ENCODE peak calls at places on chromosomes 2 and 18, in ten cellular contexts. K is cardiac muscle cell, T is GM06990, X is heart left ventricle, U is fibroblast of pulmonary artery, H is astrocyte of the cerebellum, C is brain microvascular endothelial cell, D is pancreas, Z is thoracic aorta, M is suprapubic skin. Y is an unnamed sample.

GRCh38 chr2:238473014-238473413 is 46.3 kb downstream of the ASB1 start:
- DNase-seq in U (no peak), X (no peak), T (no peak), M (no peak), D (no peak), H (no peak), K (no peak), Z (no peak), C (no peak), Y (no peak)

GRCh38 chr2:237321746-237322145 is 92.2 kb downstream of the COL6A3 start:
- DNase-seq in M (no peak), K (no peak), X (no peak), T (no peak), U (no peak), Z (no peak), D (no peak), H (no peak), C (no peak), Y (no peak)

GRCh38 chr2:159936471-159936870 is 125.9 kb downstream of the PLA2R1 start:
- DNase-seq in Z (no peak), D (no peak), M (no peak), U (no peak), X (no peak), T (no peak), K (no peak), H (no peak), C (no peak), Y (peak)

GRCh38 chr2:172399765-172400164 is 27.6 kb upstream of the ITGA6 start:
- DNase-seq in Z (no peak), U (no peak), M (no peak), H (no peak), K (no peak), C (no peak), X (no peak), D (no peak), T (no peak), Y (no peak)

GRCh38 chr2:41160439-41160838 is 708.5 kb upstream of the SLC8A1 start:
- DNase-seq in Z (no peak), C (no peak), X (no peak), K (no peak), U (no peak), H (no peak), D (no peak), M (no peak), T (no peak), Y (no peak)

GRCh38 chr2:25347205-25347815 is 5.6 kb upstream of the DNMT3A start:
- DNase-seq in T (no peak), C (peak), X (no peak), H (no peak), D (no peak), Z (no peak), K (no peak), M (no peak), U (no peak), Y (no peak)

GRCh38 chr18:2536063-2536462 is 35.2 kb downstream of the METTL4 start:
- DNase-seq in H (no peak), T (no peak), Z (no peak), C (no peak), M (no peak), D (no peak), U (no peak), K (no peak), X (no peak), Y (no peak)

GRCh38 chr18:29156531-29156930 is 979.6 kb upstream of the CDH2 start:
- DNase-seq in K (no peak), U (no peak), M (no peak), X (no peak), T (no peak), D (no peak), C (no peak), H (no peak), Z (no peak), Y (no peak)

GRCh38 chr2:218322756-218323525 is 30.6 kb upstream of the TMBIM1 start:
- DNase-seq in Z (no peak), U (peak), D (peak), H (peak), K (peak), M (peak), C (peak), X (peak), T (peak), Y (peak)

GRCh38 chr2:170714156-170715061 is 728 bp upstream of the SP5 start:
- DNase-seq in H (no peak), T (no peak), Z (no peak), U (no peak), K (peak), C (no peak), D (peak), M (peak), X (no peak), Y (peak)

GRCh38 chr2:74424139-74424992 is 2.8 kb downstream of the WDR54 start:
- DNase-seq in M (peak), D (no peak), C (no peak), K (no peak), Z (no peak), U (no peak), X (no peak), H (no peak), T (no peak), Y (no peak)

GRCh38 chr2:226551522-226552250 is 247.9 kb downstream of the IRS1 start:
- DNase-seq in T (no peak), U (no peak), X (no peak), M (no peak), D (no peak), H (no peak), Z (no peak), K (no peak), C (no peak), Y (peak)

GRCh38 chr2:232324778-232325177 is 53.8 kb upstream of the ALPP start:
- DNase-seq in T (no peak), K (no peak), X (no peak), H (no peak), C (no peak), M (no peak), U (no peak), Z (no peak), D (no peak), Y (peak)

GRCh38 chr2:1546023-1546591 is 132.8 kb downstream of the TPO start:
- DNase-seq in X (no peak), Z (no peak), U (peak), M (no peak), K (peak), H (peak), T (no peak), C (peak), D (peak), Y (peak)

GRCh38 chr18:23838801-23839366 is 149.6 kb downstream of the LAMA3 start:
- DNase-seq in M (no peak), X (no peak), T (no peak), U (no peak), C (no peak), H (peak), Z (no peak), D (no peak), K (no peak), Y (no peak)

GRCh38 chr18:11981633-11982366 is 493 bp downstream of the IMPA2 start:
- DNase-seq in X (no peak), K (peak), C (no peak), M (peak), H (no peak), D (peak), T (peak), U (no peak), Z (no peak), Y (peak)

GRCh38 chr2:173667415-173667814 is 297.8 kb downstream of the SP3 start:
- DNase-seq in M (no peak), C (no peak), U (peak), D (no peak), T (no peak), K (peak), Z (no peak), X (no peak), H (no peak), Y (peak)

GRCh38 chr2:188437537-188437936 is 145.9 kb downstream of the GULP1 start:
- DNase-seq in M (no peak), Z (no peak), T (no peak), U (no peak), K (no peak), X (no peak), C (no peak), H (no peak), D (no peak), Y (no peak)

GRCh38 chr2:54624611-54625071 is 98.8 kb upstream of the EML6 start:
- DNase-seq in Z (no peak), T (no peak), U (peak), D (no peak), M (no peak), K (no peak), C (no peak), H (no peak), X (peak), Y (no peak)

GRCh38 chr2:240815761-240816583 is 4.0 kb downstream of the KIF1A start:
- DNase-seq in U (no peak), D (no peak), K (no peak), C (no peak), H (no peak), Z (no peak), M (no peak), X (no peak), T (no peak), Y (no peak)

GRCh38 chr2:223921204-223921603 is 23.9 kb downstream of the WDFY1 start:
- DNase-seq in C (no peak), D (no peak), K (no peak), Z (no peak), U (no peak), X (no peak), M (no peak), T (no peak), H (no peak), Y (no peak)

GRCh38 chr18:9952633-9953416 is 39.0 kb downstream of the VAPA start:
- DNase-seq in C (peak), Z (no peak), K (no peak), T (no peak), M (no peak), X (no peak), U (no peak), H (no peak), D (no peak), Y (no peak)

GRCh38 chr2:74201596-74201995 is 3.2 kb downstream of the MTHFD2 start:
- DNase-seq in X (no peak), T (no peak), D (no peak), C (no peak), U (peak), K (no peak), H (no peak), Z (no peak), M (no peak), Y (no peak)

GRCh38 chr2:9110893-9111569 is 95.6 kb upstream of the ASAP2 start:
- DNase-seq in M (no peak), U (no peak), D (no peak), H (no peak), T (no peak), C (peak), Z (no peak), K (peak), X (no peak), Y (peak)

GRCh38 chr2:15939854-15940660 is at the start of gene MYCN:
- DNase-seq in D (no peak), H (no peak), M (peak), C (peak), Z (no peak), U (peak), T (peak), K (peak), X (peak), Y (peak)

GRCh38 chr2:11863103-11863502 is 116.7 kb downstream of the LPIN1 start:
- DNase-seq in Z (no peak), M (no peak), D (no peak), K (peak), H (no peak), T (peak), X (no peak), U (no peak), C (no peak), Y (no peak)

GRCh38 chr2:33528551-33528950 is 52.1 kb downstream of the RASGRP3 start:
- DNase-seq in H (no peak), X (no peak), M (no peak), U (no peak), Z (no peak), K (no peak), C (no peak), D (no peak), T (no peak), Y (no peak)

GRCh38 chr2:152330235-152330866 is 4.6 kb upstream of the FMNL2 start:
- DNase-seq in M (no peak), X (no peak), H (no peak), K (no peak), U (no peak), C (no peak), D (no peak), Z (no peak), T (no peak), Y (no peak)

GRCh38 chr18:13159579-13159978 is 59.0 kb upstream of the LDLRAD4 start:
- DNase-seq in K (peak), T (no peak), M (no peak), D (no peak), C (peak), X (no peak), H (peak), U (peak), Z (no peak), Y (peak)

GRCh38 chr2:144496067-144496466 is 23.9 kb downstream of the ZEB2 start:
- DNase-seq in C (no peak), M (no peak), T (no peak), U (no peak), D (no peak), K (no peak), H (no peak), X (no peak), Z (no peak), Y (no peak)
- H3K4me3 ChIP-seq in C (no peak), M (no peak), T (no peak), U (no peak), D (no peak), K (no peak), H (no peak), X (no peak), Z (peak), Y (no peak)

GRCh38 chr2:68217729-68218128 is 34.6 kb downstream of the PPP3R1 start:
- DNase-seq in T (no peak), D (no peak), X (no peak), Z (no peak), C (no peak), H (no peak), K (no peak), U (no peak), M (no peak), Y (no peak)
- H3K4me3 ChIP-seq in T (no peak), D (no peak), X (no peak), Z (no peak), C (no peak), H (no peak), K (no peak), U (no peak), M (no peak), Y (no peak)

DNA sequence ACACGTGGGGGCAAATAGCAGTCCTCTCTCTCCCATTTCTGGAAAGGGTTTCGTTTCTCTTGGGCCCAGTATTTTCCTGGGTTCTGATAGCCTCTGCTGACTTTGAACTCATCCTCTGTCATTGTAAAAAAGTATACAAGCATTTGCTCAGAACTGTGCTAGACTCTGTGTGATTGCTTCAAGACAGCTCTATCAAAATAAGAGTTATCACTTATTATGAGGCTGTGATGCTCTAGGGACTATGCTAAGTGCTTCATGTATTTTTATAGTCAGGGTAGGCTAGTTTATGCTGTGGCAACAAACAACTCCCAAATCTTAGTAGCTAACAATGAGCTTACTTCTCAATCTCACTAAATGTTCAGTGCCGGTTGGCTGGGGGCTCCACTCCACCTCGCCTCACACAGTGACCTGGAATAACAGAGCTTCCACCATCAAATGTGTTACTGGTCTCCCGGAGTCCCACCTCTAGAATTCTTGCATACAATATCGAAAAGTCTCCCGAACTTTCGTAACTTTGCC is 110.8 kb upstream of the CDC42EP3 start:
- DNase-seq in X (no peak), D (no peak), U (no peak), C (no peak), Z (no peak), M (no peak), H (no peak), K (no peak), T (no peak), Y (no peak)
- H3K4me3 ChIP-seq in X (no peak), D (no peak), U (no peak), C (no peak), Z (no peak), M (no peak), H (no peak), K (no peak), T (no peak), Y (no peak)

DNA sequence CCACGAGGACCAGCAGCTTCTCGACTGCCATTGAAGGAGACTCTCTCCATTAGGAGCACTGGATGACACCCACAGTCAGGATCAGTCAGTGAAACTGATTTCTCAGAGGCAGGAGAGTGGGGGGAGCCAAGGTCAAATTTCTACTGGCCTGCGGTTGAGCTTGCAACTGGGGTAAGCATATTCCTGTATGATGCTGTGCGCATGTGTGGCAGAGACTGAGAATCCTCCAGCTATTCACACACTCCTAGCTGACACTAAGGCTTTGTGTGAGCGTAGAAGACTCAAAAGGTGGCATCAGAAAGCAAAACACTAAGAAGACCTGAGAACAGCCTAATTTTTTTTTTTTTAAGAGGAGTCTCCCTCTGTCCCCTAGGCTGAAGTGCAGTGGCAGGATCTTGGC is 19.8 kb upstream of the TTL start:
- DNase-seq in Z (no peak), T (no peak), M (no peak), H (no peak), U (no peak), X (no peak), K (no peak), C (no peak), D (no peak), Y (no peak)
- H3K4me3 ChIP-seq in Z (no peak), T (no peak), M (no peak), H (no peak), U (no peak), X (no peak), K (no peak), C (no peak), D (no peak), Y (no peak)

GRCh38 chr18:22165049-22165602 is 4.3 kb upstream of the GATA6 start:
- DNase-seq in H (no peak), D (no peak), K (peak), M (no peak), X (no peak), Z (no peak), C (no peak), U (peak), T (no peak), Y (no peak)
- H3K4me3 ChIP-seq in H (peak), D (peak), K (peak), M (no peak), X (peak), Z (peak), C (no peak), U (peak), T (no peak), Y (no peak)

GRCh38 chr2:209423562-209424541 is at the start of gene MAP2:
- DNase-seq in T (peak), C (peak), X (peak), K (peak), D (peak), M (peak), H (peak), U (peak), Z (peak), Y (peak)
- H3K4me3 ChIP-seq in T (peak), C (peak), X (peak), K (peak), D (peak), M (peak), H (peak), U (peak), Z (peak), Y (peak)

GRCh38 chr18:48781990-48782368 is 168.8 kb downstream of the SMAD7 start:
- DNase-seq in H (no peak), U (no peak), Z (no peak), X (no peak), M (no peak), K (no peak), D (no peak), T (no peak), C (no peak), Y (no peak)

GRCh38 chr18:48780151-48781001 is 170.4 kb downstream of the SMAD7 start:
- DNase-seq in K (no peak), U (peak), M (no peak), Z (peak), H (no peak), D (no peak), X (no peak), C (no peak), T (no peak), Y (peak)

GRCh38 chr18:48782381-48782841 is 168.4 kb downstream of the SMAD7 start:
- DNase-seq in U (no peak), T (no peak), M (no peak), D (no peak), H (no peak), C (no peak), Z (peak), X (peak), K (no peak), Y (no peak)

GRCh38 chr18:48779462-48779861 is 171.3 kb downstream of the SMAD7 start:
- DNase-seq in X (no peak), Z (no peak), K (no peak), H (no peak), C (no peak), U (no peak), M (no peak), D (no peak), T (no peak), Y (no peak)

DNA sequence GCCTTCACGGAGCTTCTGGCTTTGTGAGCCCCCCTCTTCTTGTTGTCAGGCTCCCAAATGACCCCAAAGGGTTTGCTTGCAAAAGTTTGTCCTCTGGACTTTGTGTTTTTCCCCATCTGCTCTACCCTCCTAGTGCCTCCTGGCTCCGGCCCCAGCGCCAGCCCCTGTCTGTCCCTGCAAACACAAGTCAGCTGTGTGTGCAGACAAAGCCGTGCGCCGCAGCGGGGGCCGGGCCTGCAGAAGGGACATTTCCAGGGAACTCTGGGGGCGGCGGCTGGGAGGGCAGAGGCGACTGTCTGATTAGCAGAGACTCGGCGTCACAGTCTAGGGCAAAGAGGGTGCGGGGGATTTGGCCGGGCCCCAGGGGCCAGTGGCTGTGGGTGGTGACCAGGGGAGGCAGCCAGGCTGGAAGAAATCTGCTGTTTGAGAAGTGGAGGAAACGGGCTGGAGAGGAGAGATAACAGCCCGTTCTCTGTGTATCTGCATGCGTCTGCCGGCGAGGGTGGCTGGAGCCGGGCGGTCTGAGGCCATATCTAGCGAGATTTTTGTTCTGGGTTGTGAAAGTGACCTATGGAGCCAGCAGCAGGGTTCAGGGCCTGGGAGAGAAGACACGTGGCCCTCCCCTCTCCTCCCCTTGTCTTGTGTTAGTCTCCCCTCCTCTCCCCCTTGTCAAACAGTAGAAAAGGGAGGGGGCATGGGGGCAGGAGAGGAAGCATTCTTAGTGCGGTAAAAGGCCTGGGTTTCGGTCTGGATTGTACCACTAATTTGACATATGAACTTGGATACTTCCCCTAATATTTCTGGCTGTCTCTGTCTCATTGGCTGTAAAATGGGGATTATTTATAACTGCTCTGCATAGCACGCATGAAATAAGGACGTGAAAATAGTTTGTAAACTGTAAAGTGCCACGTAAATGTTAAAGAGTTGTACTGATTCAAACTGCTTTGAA is 169.4 kb downstream of the SMAD7 start:
- DNase-seq in Z (peak), D (peak), X (peak), K (peak), H (no peak), U (peak), T (no peak), M (peak), C (peak), Y (peak)
- H3K4me3 ChIP-seq in Z (peak), D (no peak), X (no peak), K (no peak), H (no peak), U (no peak), T (no peak), M (no peak), C (no peak), Y (peak)

DNA sequence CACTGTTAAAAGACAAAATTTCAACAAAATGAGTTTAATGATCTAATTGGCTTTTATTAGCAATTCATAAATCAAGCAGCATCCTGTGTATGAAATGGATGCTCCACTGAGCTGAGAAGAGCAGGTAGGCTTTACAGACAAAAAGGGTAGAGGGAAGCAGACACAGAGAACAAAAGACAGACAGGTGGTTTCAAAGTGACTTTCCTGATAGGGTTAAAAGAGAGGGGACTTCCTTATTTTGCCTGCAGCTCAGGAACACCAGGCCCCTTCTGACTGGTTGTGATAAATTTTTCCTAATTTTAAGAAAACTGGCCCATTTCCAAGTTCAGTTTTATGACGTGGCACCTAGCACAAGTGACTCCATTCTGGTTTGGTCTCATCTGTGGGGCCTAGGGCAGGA is 11.9 kb downstream of the TEX51 start:
- DNase-seq in K (no peak), C (no peak), D (no peak), T (no peak), Z (no peak), H (no peak), X (no peak), U (no peak), M (no peak), Y (no peak)
- H3K4me3 ChIP-seq in K (no peak), C (no peak), D (no peak), T (no peak), Z (no peak), H (no peak), X (no peak), U (no peak), M (no peak), Y (no peak)

GRCh38 chr18:54218299-54218698 is 6.2 kb downstream of the MBD2 start:
- DNase-seq in H (no peak), T (no peak), Z (no peak), M (no peak), D (no peak), U (no peak), X (no peak), K (no peak), C (no peak), Y (no peak)
- H3K4me3 ChIP-seq in H (no peak), T (no peak), Z (no peak), M (no peak), D (no peak), U (no peak), X (no peak), K (no peak), C (no peak), Y (no peak)